ENCODE peak calls at places on chromosomes 12 and 14, in four cellular contexts. S, I, Z and L are unnamed samples.

GRCh38 chr12:123433615-123434014 is 2.9 kb downstream of the RILPL2 start:
- DNase-seq in S (no peak), I (no peak), Z (no peak), L (no peak)

GRCh38 chr12:32997471-32997870 is 100.9 kb upstream of the PKP2 start:
- DNase-seq in S (no peak), I (no peak), Z (no peak), L (no peak)

GRCh38 chr14:21300892-21301291 is 21.0 kb downstream of the RPGRIP1 start:
- DNase-seq in S (no peak), I (peak), Z (peak), L (peak)

GRCh38 chr12:50110762-50111416 is 1.1 kb upstream of the COX14 start:
- DNase-seq in S (no peak), I (peak), Z (peak), L (peak)

GRCh38 chr12:16796168-16796567 is 190.2 kb upstream of the LMO3 start:
- DNase-seq in S (no peak), I (no peak), Z (no peak), L (no peak)

GRCh38 chr12:29234965-29235364 is 85.9 kb downstream of the FAR2 start:
- DNase-seq in S (no peak), I (no peak), Z (no peak), L (no peak)

GRCh38 chr14:24194186-24194872 is 912 bp downstream of the TM9SF1 start:
- DNase-seq in S (no peak), I (no peak), Z (no peak), L (no peak)

GRCh38 chr14:75418779-75419768 is 8.7 kb upstream of the JDP2 start:
- DNase-seq in S (no peak), I (no peak), Z (peak), L (no peak)

GRCh38 chr14:19729763-19730162 is 13.6 kb upstream of the OR4Q3 start:
- DNase-seq in S (no peak), I (no peak), Z (no peak), L (peak)

GRCh38 chr12:40832668-40833067 is 140.4 kb downstream of the CNTN1 start:
- DNase-seq in S (no peak), I (no peak), Z (no peak), L (no peak)

GRCh38 chr12:79983492-79983891 is 48.6 kb upstream of the PPP1R12A start:
- DNase-seq in S (peak), I (no peak), Z (no peak), L (no peak)

GRCh38 chr14:63473194-63473788 is 69.9 kb downstream of the PPP2R5E start:
- DNase-seq in S (no peak), I (no peak), Z (no peak), L (no peak)

GRCh38 chr12:74415633-74416032 is 122.0 kb upstream of the ATXN7L3B start:
- DNase-seq in S (peak), I (no peak), Z (no peak), L (no peak)

GRCh38 chr12:7032990-7033389 is 14.7 kb upstream of the LPCAT3 start:
- DNase-seq in S (no peak), I (no peak), Z (no peak), L (no peak)

GRCh38 chr14:100330007-100330344 is 6.8 kb downstream of the SLC25A47 start:
- DNase-seq in S (no peak), I (no peak), Z (no peak), L (no peak)

GRCh38 chr12:98182791-98183190 is 332.6 kb upstream of the TMPO start:
- DNase-seq in S (no peak), I (no peak), Z (no peak), L (no peak)

GRCh38 chr14:57378661-57379060 is 11.7 kb upstream of the NAA30 start:
- DNase-seq in S (no peak), I (no peak), Z (no peak), L (no peak)

GRCh38 chr12:87661770-87662402 is 367.3 kb downstream of the C12orf50 start:
- DNase-seq in S (no peak), I (no peak), Z (no peak), L (no peak)

GRCh38 chr12:69901141-69901900 is 76.3 kb downstream of the MYRFL start:
- DNase-seq in S (no peak), I (no peak), Z (no peak), L (no peak)

GRCh38 chr12:19183121-19183838 is 53.7 kb downstream of the PLEKHA5 start:
- DNase-seq in S (no peak), I (no peak), Z (no peak), L (no peak)

GRCh38 chr12:15220961-15221885 is at the start of gene RERG:
- DNase-seq in S (peak), I (peak), Z (peak), L (peak)

GRCh38 chr14:99242816-99243795 is 28.9 kb downstream of the BCL11B start:
- DNase-seq in S (no peak), I (no peak), Z (no peak), L (no peak)

GRCh38 chr12:91811481-91812287 is 334.0 kb downstream of the BTG1 start:
- DNase-seq in S (peak), I (peak), Z (peak), L (peak)

GRCh38 chr12:30594509-30594908 is 101.2 kb downstream of the IPO8 start:
- DNase-seq in S (no peak), I (no peak), Z (no peak), L (no peak)
- H3K4me3 ChIP-seq in S (no peak), I (no peak), Z (no peak), L (no peak)

GRCh38 chr14:83702619-83703018 is 1827.3 kb upstream of the FLRT2 start:
- DNase-seq in S (no peak), I (no peak), Z (no peak), L (no peak)
- H3K4me3 ChIP-seq in S (no peak), I (no peak), Z (no peak), L (no peak)

GRCh38 chr14:90969493-90970166 is 90.8 kb downstream of the RPS6KA5 start:
- DNase-seq in S (no peak), I (no peak), Z (no peak), L (no peak)
- H3K4me3 ChIP-seq in S (no peak), I (no peak), Z (no peak), L (no peak)

GRCh38 chr12:62859203-62859799 is 75.6 kb downstream of the PPM1H start:
- DNase-seq in S (no peak), I (no peak), Z (no peak), L (no peak)
- H3K4me3 ChIP-seq in S (no peak), I (no peak), Z (no peak), L (no peak)